ENCODE peak calls at places on chromosomes 2 and 18, in seven cellular contexts. P, K, V, Z, L, Y and Q are unnamed samples.

GRCh38 chr2:236393581-236393980 is 129.4 kb upstream of the ASB18 start:
- DNase-seq in P (no peak), K (no peak), V (no peak), Z (no peak), L (no peak), Y (no peak), Q (peak)

GRCh38 chr18:23718243-23718720 is 29.0 kb downstream of the LAMA3 start:
- DNase-seq in P (no peak), K (no peak), V (no peak), Z (no peak), L (peak), Y (no peak), Q (no peak)

GRCh38 chr2:102142829-102143449 is 393 bp downstream of the IL1R1 start:
- DNase-seq in P (no peak), K (no peak), V (no peak), Z (peak), L (peak), Y (peak), Q (no peak)

GRCh38 chr2:29878898-29879297 is 42.5 kb downstream of the ALK start:
- DNase-seq in P (no peak), K (no peak), V (no peak), Z (no peak), L (no peak), Y (no peak), Q (no peak)

GRCh38 chr2:104909317-104909716 is 55.4 kb downstream of the POU3F3 start:
- DNase-seq in P (no peak), K (no peak), V (no peak), Z (no peak), L (no peak), Y (no peak), Q (no peak)

GRCh38 chr2:201419057-201419635 is 32.1 kb downstream of the TRAK2 start:
- DNase-seq in P (no peak), K (peak), V (no peak), Z (no peak), L (no peak), Y (no peak), Q (no peak)

GRCh38 chr2:30225131-30225762 is 6.1 kb upstream of the LBH start:
- DNase-seq in P (no peak), K (no peak), V (no peak), Z (peak), L (peak), Y (peak), Q (no peak)

GRCh38 chr18:22728481-22729105 is 204.5 kb upstream of the RBBP8 start:
- DNase-seq in P (no peak), K (no peak), V (no peak), Z (no peak), L (no peak), Y (no peak), Q (no peak)

GRCh38 chr18:22844184-22844583 is 88.9 kb upstream of the RBBP8 start:
- DNase-seq in P (no peak), K (no peak), V (no peak), Z (no peak), L (no peak), Y (no peak), Q (no peak)

GRCh38 chr2:38375711-38376345 is 1.2 kb downstream of the ATL2 start:
- DNase-seq in P (no peak), K (no peak), V (no peak), Z (peak), L (peak), Y (no peak), Q (no peak)

GRCh38 chr18:76823574-76823973 is 1.2 kb downstream of the ZNF236 start:
- DNase-seq in P (no peak), K (peak), V (no peak), Z (no peak), L (no peak), Y (peak), Q (peak)

GRCh38 chr2:153477096-153477555 is 1.4 kb downstream of the RPRM start:
- DNase-seq in P (no peak), K (no peak), V (peak), Z (no peak), L (peak), Y (peak), Q (no peak)

GRCh38 chr2:220969348-220969747 is 602.8 kb downstream of the EPHA4 start:
- DNase-seq in P (no peak), K (no peak), V (no peak), Z (no peak), L (no peak), Y (no peak), Q (no peak)

GRCh38 chr2:10935953-10936942 is 24.5 kb downstream of the KCNF1 start:
- DNase-seq in P (peak), K (no peak), V (no peak), Z (no peak), L (no peak), Y (peak), Q (no peak)

GRCh38 chr2:64140665-64141064 is 3.6 kb downstream of the PELI1 start:
- DNase-seq in P (no peak), K (no peak), V (no peak), Z (no peak), L (no peak), Y (no peak), Q (no peak)

GRCh38 chr2:160425794-160426193 is 67.8 kb downstream of the RBMS1 start:
- DNase-seq in P (no peak), K (no peak), V (no peak), Z (no peak), L (no peak), Y (no peak), Q (no peak)

GRCh38 chr2:60882971-60883753 is 1.8 kb downstream of the REL start:
- DNase-seq in P (no peak), K (peak), V (no peak), Z (peak), L (no peak), Y (peak), Q (no peak)

GRCh38 chr2:200777275-200777674 is 34.4 kb upstream of the BZW1 start:
- DNase-seq in P (no peak), K (no peak), V (no peak), Z (no peak), L (no peak), Y (no peak), Q (no peak)

GRCh38 chr18:10907749-10908148 is 241.6 kb downstream of the PIEZO2 start:
- DNase-seq in P (no peak), K (no peak), V (no peak), Z (no peak), L (no peak), Y (no peak), Q (no peak)

GRCh38 chr2:45918816-45919655 is 267.6 kb downstream of the PRKCE start:
- DNase-seq in P (no peak), K (no peak), V (no peak), Z (no peak), L (no peak), Y (no peak), Q (no peak)

GRCh38 chr18:8615397-8616025 is 6.3 kb downstream of the RAB12 start:
- DNase-seq in P (peak), K (no peak), V (no peak), Z (no peak), L (peak), Y (no peak), Q (no peak)

GRCh38 chr2:39571197-39571731 is 94.5 kb upstream of the TMEM178A start:
- DNase-seq in P (no peak), K (no peak), V (no peak), Z (no peak), L (no peak), Y (peak), Q (no peak)

DNA sequence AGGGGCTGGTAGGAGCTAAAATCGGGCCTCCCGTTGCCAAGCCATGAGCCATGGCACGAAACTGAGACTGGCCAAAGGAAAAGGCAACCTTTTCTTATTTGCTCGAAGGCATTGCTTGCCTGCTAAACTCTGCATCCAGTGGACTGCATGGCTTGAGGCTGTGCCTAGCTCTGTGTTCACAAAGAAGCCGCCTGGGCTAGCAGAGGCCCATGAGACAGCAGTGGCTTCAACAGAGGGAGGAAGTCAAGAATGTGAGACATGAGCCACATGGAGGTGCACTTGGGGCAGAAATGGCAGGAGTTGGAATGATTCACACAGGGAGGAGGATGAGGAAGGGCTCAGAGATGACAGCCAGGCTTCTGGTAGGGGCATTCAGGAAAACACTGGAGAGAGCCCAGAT is 33.5 kb downstream of the TPRKB start:
- DNase-seq in P (no peak), K (no peak), V (no peak), Z (no peak), L (no peak), Y (no peak), Q (peak)
- TF ChIP-seq CTCF in P (no peak), K (no peak), V (no peak), Z (no peak), L (no peak), Y (no peak), Q (no peak)

DNA sequence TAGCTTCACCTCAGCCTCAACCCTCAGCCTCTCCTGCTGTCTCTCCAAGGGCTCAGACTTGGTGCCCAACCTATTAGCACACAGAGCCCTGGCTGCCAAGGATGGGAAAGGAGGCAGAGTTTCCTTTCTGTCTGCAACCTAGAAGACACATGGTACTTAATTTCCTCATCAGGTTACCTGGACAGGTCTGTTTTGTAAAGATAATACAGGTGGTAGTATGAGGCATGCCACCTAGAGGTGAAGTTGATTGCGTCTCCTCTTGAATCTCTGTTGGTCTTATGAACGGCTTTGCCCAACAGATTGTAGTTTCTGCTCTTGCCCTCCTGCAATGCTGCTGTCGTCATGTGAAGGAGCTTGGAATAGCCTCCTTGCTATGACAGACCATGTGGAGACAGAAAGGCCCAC is 44.5 kb upstream of the RMND5A start:
- DNase-seq in P (no peak), K (peak), V (no peak), Z (no peak), L (peak), Y (peak), Q (no peak)
- TF ChIP-seq CTCF in P (no peak), K (peak), V (no peak), Z (no peak), L (no peak), Y (peak), Q (no peak)

GRCh38 chr2:2294183-2294675 is 36.8 kb downstream of the MYT1L start:
- DNase-seq in P (no peak), K (no peak), V (no peak), Z (no peak), L (no peak), Y (no peak), Q (no peak)

GRCh38 chr2:2292381-2292780 is 38.7 kb downstream of the MYT1L start:
- DNase-seq in P (no peak), K (no peak), V (no peak), Z (no peak), L (no peak), Y (no peak), Q (no peak)

GRCh38 chr2:2296400-2296799 is 34.7 kb downstream of the MYT1L start:
- DNase-seq in P (no peak), K (no peak), V (no peak), Z (no peak), L (no peak), Y (no peak), Q (no peak)

GRCh38 chr2:2293527-2294089 is 37.5 kb downstream of the MYT1L start:
- DNase-seq in P (no peak), K (no peak), V (no peak), Z (no peak), L (no peak), Y (no peak), Q (no peak)

GRCh38 chr2:2291500-2292260 is 39.4 kb downstream of the MYT1L start:
- DNase-seq in P (no peak), K (no peak), V (no peak), Z (no peak), L (no peak), Y (peak), Q (no peak)
- TF ChIP-seq CTCF in P (peak), K (no peak), V (no peak), Z (no peak), L (no peak), Y (peak), Q (peak)

GRCh38 chr2:231642631-231643493 is 50.2 kb downstream of the TEX44 start:
- DNase-seq in P (peak), K (peak), V (peak), Z (peak), L (peak), Y (no peak), Q (peak)
- TF ChIP-seq CTCF in P (no peak), K (no peak), V (no peak), Z (no peak), L (no peak), Y (no peak), Q (no peak)

GRCh38 chr2:113829836-113830235 is 60.1 kb upstream of the ACTR3 start:
- DNase-seq in P (no peak), K (no peak), V (no peak), Z (no peak), L (no peak), Y (peak), Q (no peak)
- TF ChIP-seq CTCF in P (no peak), K (no peak), V (no peak), Z (no peak), L (no peak), Y (no peak), Q (no peak)

GRCh38 chr2:240964854-240965295 is 33.5 kb upstream of the SNED1 start:
- DNase-seq in P (no peak), K (no peak), V (no peak), Z (no peak), L (peak), Y (no peak), Q (peak)

GRCh38 chr2:240963065-240963375 is 35.4 kb upstream of the SNED1 start:
- DNase-seq in P (no peak), K (no peak), V (no peak), Z (no peak), L (no peak), Y (peak), Q (no peak)

GRCh38 chr2:240963376-240964220 is 34.8 kb upstream of the SNED1 start:
- DNase-seq in P (no peak), K (no peak), V (no peak), Z (no peak), L (peak), Y (peak), Q (peak)

GRCh38 chr2:240965296-240965904 is 33.0 kb upstream of the SNED1 start:
- DNase-seq in P (no peak), K (peak), V (no peak), Z (no peak), L (peak), Y (peak), Q (peak)

GRCh38 chr2:240964221-240964853 is 34.1 kb upstream of the SNED1 start:
- DNase-seq in P (no peak), K (no peak), V (no peak), Z (no peak), L (peak), Y (peak), Q (peak)
- TF ChIP-seq CTCF in P (no peak), K (no peak), V (no peak), Z (no peak), L (no peak), Y (no peak), Q (no peak)